ENCODE peak calls at places on chromosome 19, in four cellular contexts. One of them, this sample, is unnamed.
A peak's percentile ranks its signal among the peaks of the same experiment; 100 is the strongest.

GRCh38 chr19:6801397-6802086 is 29.0 kb downstream of the VAV1 start:
- DNase-seq in BJ: no peak
- DNase-seq in memory B cell: peak; percentile 81
- DNase-seq in psoas muscle: peak; percentile 58
- DNase-seq in this sample: peak; percentile 90

GRCh38 chr19:54201172-54201701 is 579 bp downstream of the RPS9 start:
- DNase-seq in BJ: no peak
- DNase-seq in memory B cell: no peak
- DNase-seq in psoas muscle: peak; percentile 28
- DNase-seq in this sample: no peak

GRCh38 chr19:55188620-55189019 is 8.5 kb upstream of the SYT5 start:
- DNase-seq in BJ: no peak
- DNase-seq in memory B cell: no peak
- DNase-seq in psoas muscle: no peak
- DNase-seq in this sample: no peak

GRCh38 chr19:44653977-44654784 is 10.5 kb downstream of the PVR start:
- DNase-seq in BJ: no peak
- DNase-seq in memory B cell: peak; percentile 77
- DNase-seq in psoas muscle: peak; percentile 72
- DNase-seq in this sample: peak; percentile 67

GRCh38 chr19:40398417-40399056 is 8.6 kb upstream of the HIPK4 start:
- DNase-seq in BJ: no peak
- DNase-seq in memory B cell: no peak
- DNase-seq in psoas muscle: no peak
- DNase-seq in this sample: peak; percentile 79

GRCh38 chr19:53192771-53193533 is at the start of gene ZNF665:
- DNase-seq in BJ: peak; percentile 37
- DNase-seq in memory B cell: peak; percentile 61
- DNase-seq in psoas muscle: peak; percentile 88
- DNase-seq in this sample: peak; percentile 91

GRCh38 chr19:15666883-15667282 is 6.0 kb upstream of the CYP4F12 start:
- DNase-seq in BJ: no peak
- DNase-seq in memory B cell: no peak
- DNase-seq in psoas muscle: no peak
- DNase-seq in this sample: peak; percentile 67

GRCh38 chr19:43332058-43332922 is 21.2 kb upstream of the CD177 start:
- DNase-seq in BJ: no peak
- DNase-seq in memory B cell: no peak
- DNase-seq in psoas muscle: no peak
- DNase-seq in this sample: no peak

GRCh38 chr19:48859711-48860572 is 8.5 kb downstream of the PLEKHA4 start:
- DNase-seq in BJ: no peak
- DNase-seq in memory B cell: peak; percentile 28
- DNase-seq in psoas muscle: no peak
- DNase-seq in this sample: no peak

GRCh38 chr19:51615991-51616390 is 14.2 kb downstream of the SIGLEC5 start:
- DNase-seq in BJ: no peak
- DNase-seq in memory B cell: no peak
- DNase-seq in psoas muscle: no peak
- DNase-seq in this sample: no peak

GRCh38 chr19:50492303-50493052 is 15.8 kb upstream of the GARIN5A start:
- DNase-seq in BJ: no peak
- DNase-seq in memory B cell: no peak
- DNase-seq in psoas muscle: peak; percentile 43
- DNase-seq in this sample: no peak

GRCh38 chr19:8626823-8627222 is 3.6 kb upstream of the NFILZ start:
- DNase-seq in BJ: no peak
- DNase-seq in memory B cell: no peak
- DNase-seq in psoas muscle: no peak
- DNase-seq in this sample: no peak

GRCh38 chr19:1954547-1954946 is 13.6 kb downstream of the CSNK1G2 start:
- DNase-seq in BJ: no peak
- DNase-seq in memory B cell: no peak
- DNase-seq in psoas muscle: no peak
- DNase-seq in this sample: peak; percentile 55

GRCh38 chr19:49613374-49613773 is 22.4 kb downstream of the PRR12 start:
- DNase-seq in BJ: no peak
- DNase-seq in memory B cell: no peak
- DNase-seq in psoas muscle: no peak
- DNase-seq in this sample: no peak

GRCh38 chr19:39497850-39498261 is 891 bp upstream of the DLL3 start:
- DNase-seq in BJ: no peak
- DNase-seq in memory B cell: no peak
- DNase-seq in psoas muscle: no peak
- DNase-seq in this sample: peak; percentile 63

GRCh38 chr19:37997911-37998344 is 90.9 kb downstream of the SIPA1L3 start:
- DNase-seq in BJ: peak; percentile 88
- DNase-seq in memory B cell: no peak
- DNase-seq in psoas muscle: peak; percentile 25
- DNase-seq in this sample: no peak

GRCh38 chr19:17942582-17943283 is 9.9 kb downstream of the CCDC124 start:
- DNase-seq in BJ: no peak
- DNase-seq in memory B cell: no peak
- DNase-seq in psoas muscle: no peak
- DNase-seq in this sample: no peak

GRCh38 chr19:34044011-34044410 is 128.3 kb upstream of the LSM14A start:
- DNase-seq in BJ: no peak
- DNase-seq in memory B cell: no peak
- DNase-seq in psoas muscle: no peak
- DNase-seq in this sample: no peak

GRCh38 chr19:50465986-50466771 is 10.1 kb upstream of the EMC10 start:
- DNase-seq in BJ: no peak
- DNase-seq in memory B cell: no peak
- DNase-seq in psoas muscle: peak; percentile 60
- DNase-seq in this sample: no peak

GRCh38 chr19:12733369-12733896 is 1.1 kb downstream of the TRIR start:
- DNase-seq in BJ: no peak
- DNase-seq in memory B cell: no peak
- DNase-seq in psoas muscle: no peak
- DNase-seq in this sample: no peak

GRCh38 chr19:3983936-3984583 is 1.2 kb downstream of the EEF2 start:
- DNase-seq in BJ: no peak
- DNase-seq in memory B cell: no peak
- DNase-seq in psoas muscle: peak; percentile 69
- DNase-seq in this sample: peak; percentile 75

GRCh38 chr19:29714371-29714952 is 599 bp downstream of the C19orf12 start:
- DNase-seq in BJ: no peak
- DNase-seq in memory B cell: no peak
- DNase-seq in psoas muscle: no peak
- DNase-seq in this sample: no peak

GRCh38 chr19:16566161-16566560 is 6.1 kb downstream of the SLC35E1 start:
- DNase-seq in BJ: no peak
- DNase-seq in memory B cell: no peak
- DNase-seq in psoas muscle: no peak
- DNase-seq in this sample: peak; percentile 60

GRCh38 chr19:38003427-38004099 is 96.6 kb downstream of the SIPA1L3 start:
- DNase-seq in BJ: no peak
- DNase-seq in memory B cell: no peak
- DNase-seq in psoas muscle: peak; percentile 73
- DNase-seq in this sample: peak; percentile 83

GRCh38 chr19:35807633-35808032 is 5.0 kb downstream of the PRODH2 start:
- DNase-seq in BJ: no peak
- DNase-seq in memory B cell: no peak
- DNase-seq in psoas muscle: no peak
- DNase-seq in this sample: no peak

GRCh38 chr19:58559275-58560006 is 1.0 kb upstream of the UBE2M start:
- DNase-seq in BJ: peak; percentile 64
- DNase-seq in memory B cell: no peak
- DNase-seq in psoas muscle: peak; percentile 94
- DNase-seq in this sample: peak; percentile 96

GRCh38 chr19:39871362-39871761 is 25.2 kb upstream of the FBL start:
- DNase-seq in BJ: no peak
- DNase-seq in memory B cell: no peak
- DNase-seq in psoas muscle: no peak
- DNase-seq in this sample: no peak

GRCh38 chr19:41958367-41959055 is 610 bp downstream of the RABAC1 start:
- DNase-seq in BJ: no peak
- DNase-seq in memory B cell: peak; percentile 73
- DNase-seq in psoas muscle: peak; percentile 80
- DNase-seq in this sample: peak; percentile 90

GRCh38 chr19:7673995-7674667 is 2.8 kb upstream of the MCEMP1 start:
- DNase-seq in BJ: no peak
- DNase-seq in memory B cell: no peak
- DNase-seq in psoas muscle: peak; percentile 63
- DNase-seq in this sample: peak; percentile 83

GRCh38 chr19:35295792-35296462 is 4.0 kb downstream of the MAG start:
- DNase-seq in BJ: no peak
- DNase-seq in memory B cell: no peak
- DNase-seq in psoas muscle: no peak
- DNase-seq in this sample: no peak

GRCh38 chr19:11269408-11269807 is 7.1 kb upstream of the DOCK6 start:
- DNase-seq in BJ: no peak
- DNase-seq in memory B cell: no peak
- DNase-seq in psoas muscle: no peak
- DNase-seq in this sample: no peak

GRCh38 chr19:2240881-2241760 is 4.5 kb downstream of the SF3A2 start:
- DNase-seq in BJ: no peak
- DNase-seq in memory B cell: no peak
- DNase-seq in psoas muscle: no peak
- DNase-seq in this sample: no peak

GRCh38 chr19:5826531-5827341 is 12.8 kb downstream of the FUT6 start:
- DNase-seq in BJ: no peak
- DNase-seq in memory B cell: no peak
- DNase-seq in psoas muscle: peak; percentile 40
- DNase-seq in this sample: peak; percentile 81

GRCh38 chr19:38095411-38096308 is 128.4 kb downstream of the DPF1 start:
- DNase-seq in BJ: peak; percentile 37
- DNase-seq in memory B cell: peak; percentile 69
- DNase-seq in psoas muscle: peak; percentile 64
- DNase-seq in this sample: peak; percentile 80

This sample was measured in right cardiac atrium.